ENCODE peak calls at places on chromosomes 5 and 9, in seven cellular contexts. One of them, this sample, is unnamed.

GRCh38 chr5:95327211-95327610 is 42.3 kb upstream of the MCTP1 start:
- DNase-seq in stimulated activated CD4-positive, alpha-beta T cell treated with anti-CD3 and anti-CD28 coated beads, Interleukin-12 subunit alpha, Interleukin-12 subunit beta, amount 100 ng/mL, for 4 hours: no peak
- DNase-seq in substantia nigra: no peak
- DNase-seq in A549: no peak
- DNase-seq in KBM-7: no peak
- DNase-seq in CD4-positive, alpha-beta T cell: no peak
- DNase-seq in right atrium auricular region: no peak
- DNase-seq in this sample: no peak

GRCh38 chr9:100534401-100534800 is 43.5 kb upstream of the CAVIN4 start:
- DNase-seq in stimulated activated CD4-positive, alpha-beta T cell treated with anti-CD3 and anti-CD28 coated beads, Interleukin-12 subunit alpha, Interleukin-12 subunit beta, amount 100 ng/mL, for 4 hours: no peak
- DNase-seq in CD4-positive, alpha-beta T cell: no peak
- DNase-seq in right atrium auricular region: no peak
- DNase-seq in KBM-7: no peak
- DNase-seq in A549: no peak
- DNase-seq in substantia nigra: no peak
- DNase-seq in this sample: no peak

GRCh38 chr5:2373631-2374030 is 377.8 kb downstream of the IRX2 start:
- DNase-seq in KBM-7: no peak
- DNase-seq in stimulated activated CD4-positive, alpha-beta T cell treated with anti-CD3 and anti-CD28 coated beads, Interleukin-12 subunit alpha, Interleukin-12 subunit beta, amount 100 ng/mL, for 4 hours: no peak
- DNase-seq in right atrium auricular region: no peak
- DNase-seq in A549: no peak
- DNase-seq in CD4-positive, alpha-beta T cell: no peak
- DNase-seq in substantia nigra: no peak
- DNase-seq in this sample: no peak

GRCh38 chr5:16192311-16192710 is 12.7 kb upstream of the MARCHF11 start:
- DNase-seq in right atrium auricular region: no peak
- DNase-seq in CD4-positive, alpha-beta T cell: no peak
- DNase-seq in stimulated activated CD4-positive, alpha-beta T cell treated with anti-CD3 and anti-CD28 coated beads, Interleukin-12 subunit alpha, Interleukin-12 subunit beta, amount 100 ng/mL, for 4 hours: no peak
- DNase-seq in KBM-7: no peak
- DNase-seq in substantia nigra: no peak
- DNase-seq in A549: no peak
- DNase-seq in this sample: no peak

GRCh38 chr5:58025825-58026224 is 434.1 kb downstream of the PLK2 start:
- DNase-seq in substantia nigra: no peak
- DNase-seq in CD4-positive, alpha-beta T cell: no peak
- DNase-seq in A549: no peak
- DNase-seq in right atrium auricular region: no peak
- DNase-seq in KBM-7: no peak
- DNase-seq in stimulated activated CD4-positive, alpha-beta T cell treated with anti-CD3 and anti-CD28 coated beads, Interleukin-12 subunit alpha, Interleukin-12 subunit beta, amount 100 ng/mL, for 4 hours: no peak
- DNase-seq in this sample: no peak

GRCh38 chr5:171366645-171367044 is 21.0 kb upstream of the NPM1 start:
- DNase-seq in right atrium auricular region: no peak
- DNase-seq in stimulated activated CD4-positive, alpha-beta T cell treated with anti-CD3 and anti-CD28 coated beads, Interleukin-12 subunit alpha, Interleukin-12 subunit beta, amount 100 ng/mL, for 4 hours: no peak
- DNase-seq in KBM-7: no peak
- DNase-seq in CD4-positive, alpha-beta T cell: no peak
- DNase-seq in substantia nigra: no peak
- DNase-seq in A549: no peak
- DNase-seq in this sample: no peak

GRCh38 chr9:137169764-137170460 is at the start of gene LRRC26:
- DNase-seq in CD4-positive, alpha-beta T cell: no peak
- DNase-seq in KBM-7: no peak
- DNase-seq in right atrium auricular region: no peak
- DNase-seq in stimulated activated CD4-positive, alpha-beta T cell treated with anti-CD3 and anti-CD28 coated beads, Interleukin-12 subunit alpha, Interleukin-12 subunit beta, amount 100 ng/mL, for 4 hours: no peak
- DNase-seq in A549: no peak
- DNase-seq in substantia nigra: no peak
- DNase-seq in this sample: no peak

GRCh38 chr5:95730011-95730700 is 980 bp upstream of the RHOBTB3 start:
- DNase-seq in right atrium auricular region: no peak
- DNase-seq in CD4-positive, alpha-beta T cell: no peak
- DNase-seq in substantia nigra: no peak
- DNase-seq in KBM-7: no peak
- DNase-seq in A549: no peak
- DNase-seq in stimulated activated CD4-positive, alpha-beta T cell treated with anti-CD3 and anti-CD28 coated beads, Interleukin-12 subunit alpha, Interleukin-12 subunit beta, amount 100 ng/mL, for 4 hours: no peak
- DNase-seq in this sample: no peak

GRCh38 chr5:60365001-60365400 is 335.0 kb downstream of the DEPDC1B start:
- DNase-seq in A549: no peak
- DNase-seq in right atrium auricular region: no peak
- DNase-seq in CD4-positive, alpha-beta T cell: no peak
- DNase-seq in stimulated activated CD4-positive, alpha-beta T cell treated with anti-CD3 and anti-CD28 coated beads, Interleukin-12 subunit alpha, Interleukin-12 subunit beta, amount 100 ng/mL, for 4 hours: no peak
- DNase-seq in substantia nigra: no peak
- DNase-seq in KBM-7: no peak
- DNase-seq in this sample: no peak

GRCh38 chr5:11822598-11822997 is 81.6 kb downstream of the CTNND2 start:
- DNase-seq in substantia nigra: no peak
- DNase-seq in right atrium auricular region: no peak
- DNase-seq in CD4-positive, alpha-beta T cell: no peak
- DNase-seq in A549: no peak
- DNase-seq in stimulated activated CD4-positive, alpha-beta T cell treated with anti-CD3 and anti-CD28 coated beads, Interleukin-12 subunit alpha, Interleukin-12 subunit beta, amount 100 ng/mL, for 4 hours: no peak
- DNase-seq in KBM-7: no peak
- DNase-seq in this sample: no peak

GRCh38 chr9:129175825-129176633 is 2.0 kb downstream of the IER5L start:
- DNase-seq in KBM-7: peak; percentile 93
- DNase-seq in CD4-positive, alpha-beta T cell: peak; percentile 34
- DNase-seq in A549: peak; percentile 89
- DNase-seq in stimulated activated CD4-positive, alpha-beta T cell treated with anti-CD3 and anti-CD28 coated beads, Interleukin-12 subunit alpha, Interleukin-12 subunit beta, amount 100 ng/mL, for 4 hours: peak; percentile 23
- DNase-seq in substantia nigra: peak; percentile 40
- DNase-seq in right atrium auricular region: peak; percentile 86
- DNase-seq in this sample: no peak

GRCh38 chr9:15377625-15378252 is 44.9 kb upstream of the SNAPC3 start:
- DNase-seq in right atrium auricular region: no peak
- DNase-seq in KBM-7: no peak
- DNase-seq in substantia nigra: no peak
- DNase-seq in A549: no peak
- DNase-seq in stimulated activated CD4-positive, alpha-beta T cell treated with anti-CD3 and anti-CD28 coated beads, Interleukin-12 subunit alpha, Interleukin-12 subunit beta, amount 100 ng/mL, for 4 hours: no peak
- DNase-seq in CD4-positive, alpha-beta T cell: no peak
- DNase-seq in this sample: no peak

GRCh38 chr5:33346534-33346933 is 94.2 kb upstream of the TARS1 start:
- DNase-seq in right atrium auricular region: no peak
- DNase-seq in A549: no peak
- DNase-seq in KBM-7: no peak
- DNase-seq in CD4-positive, alpha-beta T cell: no peak
- DNase-seq in stimulated activated CD4-positive, alpha-beta T cell treated with anti-CD3 and anti-CD28 coated beads, Interleukin-12 subunit alpha, Interleukin-12 subunit beta, amount 100 ng/mL, for 4 hours: no peak
- DNase-seq in substantia nigra: no peak
- DNase-seq in this sample: no peak

GRCh38 chr9:31119882-31120481 is 1264.5 kb upstream of the ACO1 start:
- DNase-seq in stimulated activated CD4-positive, alpha-beta T cell treated with anti-CD3 and anti-CD28 coated beads, Interleukin-12 subunit alpha, Interleukin-12 subunit beta, amount 100 ng/mL, for 4 hours: peak; percentile 12
- DNase-seq in right atrium auricular region: no peak
- DNase-seq in KBM-7: peak; percentile 20
- DNase-seq in substantia nigra: no peak
- DNase-seq in CD4-positive, alpha-beta T cell: peak; percentile 19
- DNase-seq in A549: no peak
- DNase-seq in this sample: no peak

GRCh38 chr5:37637165-37637845 is 202.5 kb downstream of the GDNF start:
- DNase-seq in CD4-positive, alpha-beta T cell: no peak
- DNase-seq in substantia nigra: no peak
- DNase-seq in stimulated activated CD4-positive, alpha-beta T cell treated with anti-CD3 and anti-CD28 coated beads, Interleukin-12 subunit alpha, Interleukin-12 subunit beta, amount 100 ng/mL, for 4 hours: no peak
- DNase-seq in A549: no peak
- DNase-seq in KBM-7: no peak
- DNase-seq in right atrium auricular region: no peak
- DNase-seq in this sample: no peak

GRCh38 chr5:36740259-36740898 is 134.0 kb downstream of the SLC1A3 start:
- DNase-seq in right atrium auricular region: no peak
- DNase-seq in KBM-7: no peak
- DNase-seq in CD4-positive, alpha-beta T cell: no peak
- DNase-seq in A549: no peak
- DNase-seq in substantia nigra: no peak
- DNase-seq in stimulated activated CD4-positive, alpha-beta T cell treated with anti-CD3 and anti-CD28 coated beads, Interleukin-12 subunit alpha, Interleukin-12 subunit beta, amount 100 ng/mL, for 4 hours: no peak
- DNase-seq in this sample: no peak

GRCh38 chr5:91166040-91166807 is 216.9 kb downstream of the ARRDC3 start:
- DNase-seq in A549: no peak
- DNase-seq in KBM-7: no peak
- DNase-seq in substantia nigra: no peak
- DNase-seq in right atrium auricular region: no peak
- DNase-seq in stimulated activated CD4-positive, alpha-beta T cell treated with anti-CD3 and anti-CD28 coated beads, Interleukin-12 subunit alpha, Interleukin-12 subunit beta, amount 100 ng/mL, for 4 hours: no peak
- DNase-seq in CD4-positive, alpha-beta T cell: no peak
- DNase-seq in this sample: no peak

GRCh38 chr9:112705773-112706427 is 12.0 kb downstream of the INIP start:
- DNase-seq in stimulated activated CD4-positive, alpha-beta T cell treated with anti-CD3 and anti-CD28 coated beads, Interleukin-12 subunit alpha, Interleukin-12 subunit beta, amount 100 ng/mL, for 4 hours: no peak
- DNase-seq in substantia nigra: peak; percentile 20
- DNase-seq in A549: no peak
- DNase-seq in CD4-positive, alpha-beta T cell: no peak
- DNase-seq in KBM-7: peak; percentile 30
- DNase-seq in right atrium auricular region: no peak
- DNase-seq in this sample: no peak

GRCh38 chr5:149754481-149754880 is 24.4 kb downstream of the PPARGC1B start:
- DNase-seq in substantia nigra: no peak
- DNase-seq in A549: no peak
- DNase-seq in CD4-positive, alpha-beta T cell: no peak
- DNase-seq in KBM-7: no peak
- DNase-seq in stimulated activated CD4-positive, alpha-beta T cell treated with anti-CD3 and anti-CD28 coated beads, Interleukin-12 subunit alpha, Interleukin-12 subunit beta, amount 100 ng/mL, for 4 hours: no peak
- DNase-seq in right atrium auricular region: no peak
- DNase-seq in this sample: no peak

GRCh38 chr5:55535199-55535905 is 588 bp upstream of the PLPP1 start:
- DNase-seq in stimulated activated CD4-positive, alpha-beta T cell treated with anti-CD3 and anti-CD28 coated beads, Interleukin-12 subunit alpha, Interleukin-12 subunit beta, amount 100 ng/mL, for 4 hours: no peak
- DNase-seq in right atrium auricular region: no peak
- DNase-seq in CD4-positive, alpha-beta T cell: no peak
- DNase-seq in A549: no peak
- DNase-seq in substantia nigra: no peak
- DNase-seq in KBM-7: no peak
- DNase-seq in this sample: no peak

GRCh38 chr5:150488519-150489357 is 19.2 kb upstream of the NDST1 start:
- DNase-seq in substantia nigra: peak; percentile 48
- DNase-seq in right atrium auricular region: peak; percentile 81
- DNase-seq in stimulated activated CD4-positive, alpha-beta T cell treated with anti-CD3 and anti-CD28 coated beads, Interleukin-12 subunit alpha, Interleukin-12 subunit beta, amount 100 ng/mL, for 4 hours: no peak
- DNase-seq in CD4-positive, alpha-beta T cell: no peak
- DNase-seq in A549: no peak
- DNase-seq in KBM-7: no peak
- DNase-seq in this sample: peak; percentile 50

GRCh38 chr9:117665601-117666377 is 38.4 kb upstream of the TLR4 start:
- DNase-seq in right atrium auricular region: no peak
- DNase-seq in CD4-positive, alpha-beta T cell: no peak
- DNase-seq in stimulated activated CD4-positive, alpha-beta T cell treated with anti-CD3 and anti-CD28 coated beads, Interleukin-12 subunit alpha, Interleukin-12 subunit beta, amount 100 ng/mL, for 4 hours: no peak
- DNase-seq in A549: no peak
- DNase-seq in KBM-7: no peak
- DNase-seq in substantia nigra: no peak
- DNase-seq in this sample: no peak

GRCh38 chr5:154851351-154851750 is 948 bp upstream of the FAXDC2 start:
- DNase-seq in stimulated activated CD4-positive, alpha-beta T cell treated with anti-CD3 and anti-CD28 coated beads, Interleukin-12 subunit alpha, Interleukin-12 subunit beta, amount 100 ng/mL, for 4 hours: no peak
- DNase-seq in CD4-positive, alpha-beta T cell: no peak
- DNase-seq in right atrium auricular region: no peak
- DNase-seq in substantia nigra: no peak
- DNase-seq in A549: no peak
- DNase-seq in KBM-7: no peak
- DNase-seq in this sample: no peak

GRCh38 chr9:68793605-68794343 is 88.7 kb downstream of the PIP5K1B start:
- DNase-seq in KBM-7: no peak
- DNase-seq in substantia nigra: no peak
- DNase-seq in A549: no peak
- DNase-seq in right atrium auricular region: no peak
- DNase-seq in stimulated activated CD4-positive, alpha-beta T cell treated with anti-CD3 and anti-CD28 coated beads, Interleukin-12 subunit alpha, Interleukin-12 subunit beta, amount 100 ng/mL, for 4 hours: no peak
- DNase-seq in CD4-positive, alpha-beta T cell: no peak
- DNase-seq in this sample: no peak

GRCh38 chr5:151093476-151093889 is 12.6 kb upstream of the TNIP1 start:
- DNase-seq in right atrium auricular region: peak; percentile 79
- DNase-seq in A549: no peak
- DNase-seq in CD4-positive, alpha-beta T cell: no peak
- DNase-seq in stimulated activated CD4-positive, alpha-beta T cell treated with anti-CD3 and anti-CD28 coated beads, Interleukin-12 subunit alpha, Interleukin-12 subunit beta, amount 100 ng/mL, for 4 hours: no peak
- DNase-seq in KBM-7: peak; percentile 65
- DNase-seq in substantia nigra: no peak
- DNase-seq in this sample: no peak

GRCh38 chr5:73544429-73545402 is 20.7 kb downstream of the ANKRA2 start:
- DNase-seq in CD4-positive, alpha-beta T cell: no peak
- DNase-seq in A549: no peak
- DNase-seq in KBM-7: no peak
- DNase-seq in stimulated activated CD4-positive, alpha-beta T cell treated with anti-CD3 and anti-CD28 coated beads, Interleukin-12 subunit alpha, Interleukin-12 subunit beta, amount 100 ng/mL, for 4 hours: no peak
- DNase-seq in right atrium auricular region: no peak
- DNase-seq in substantia nigra: no peak
- DNase-seq in this sample: no peak

GRCh38 chr5:83726912-83727311 is 6.3 kb upstream of the HAPLN1 start:
- DNase-seq in CD4-positive, alpha-beta T cell: no peak
- DNase-seq in right atrium auricular region: no peak
- DNase-seq in stimulated activated CD4-positive, alpha-beta T cell treated with anti-CD3 and anti-CD28 coated beads, Interleukin-12 subunit alpha, Interleukin-12 subunit beta, amount 100 ng/mL, for 4 hours: no peak
- DNase-seq in substantia nigra: no peak
- DNase-seq in A549: no peak
- DNase-seq in KBM-7: no peak
- DNase-seq in this sample: no peak